ENCODE peak calls at places on chromosomes 3 and 15, in five cellular contexts. Q is bronchial epithelial cell, A is mesothelial cell of epicardium, U is fibroblast of the aortic adventitia, J is AG09319. L is an unnamed sample.

GRCh38 chr3:64560802-64561502 is 126.8 kb downstream of the ADAMTS9 start:
- DNase-seq in J (no peak), U (peak), Q (no peak), A (no peak), L (peak)

GRCh38 chr3:168858327-168858726 is 762.6 kb upstream of the GOLIM4 start:
- DNase-seq in A (no peak), Q (peak), U (no peak), J (no peak), L (no peak)

GRCh38 chr3:184443831-184444230 is 64.0 kb downstream of the CHRD start:
- DNase-seq in U (no peak), A (no peak), Q (peak), J (no peak), L (no peak)

GRCh38 chr3:111351334-111351733 is 190.7 kb upstream of the CD96 start:
- DNase-seq in J (no peak), A (no peak), Q (peak), U (no peak), L (no peak)

GRCh38 chr15:45863881-45864580 is 229.2 kb downstream of the SQOR start:
- DNase-seq in Q (peak), J (no peak), A (no peak), U (no peak), L (no peak)

GRCh38 chr3:195284842-195285241 is 13.9 kb upstream of the XXYLT1 start:
- DNase-seq in U (no peak), Q (no peak), A (no peak), J (no peak), L (no peak)

GRCh38 chr3:5116568-5116967 is 5.5 kb upstream of the ARL8B start:
- DNase-seq in J (no peak), U (no peak), Q (no peak), A (no peak), L (no peak)

GRCh38 chr3:51819709-51820406 is 40.8 kb upstream of the IQCF6 start:
- DNase-seq in Q (no peak), J (no peak), A (no peak), U (no peak), L (no peak)

GRCh38 chr3:57228734-57229505 is 1.4 kb downstream of the APPL1 start:
- DNase-seq in J (peak), Q (peak), U (peak), A (no peak), L (peak)

GRCh38 chr15:81301815-81302399 is 22.0 kb downstream of the STARD5 start:
- DNase-seq in Q (no peak), A (no peak), U (no peak), J (no peak), L (no peak)

GRCh38 chr3:138408751-138409161 is 25.7 kb upstream of the ESYT3 start:
- DNase-seq in A (no peak), J (no peak), U (peak), Q (no peak), L (peak)

GRCh38 chr3:73255609-73256029 is 194.2 kb downstream of the EBLN2 start:
- DNase-seq in Q (peak), A (peak), U (peak), J (peak), L (peak)

GRCh38 chr3:15490158-15490557 is 31.3 kb downstream of the COLQ start:
- DNase-seq in A (no peak), U (no peak), Q (no peak), J (no peak), L (no peak)

GRCh38 chr15:48424076-48424475 is 92.8 kb downstream of the DUT start:
- DNase-seq in J (no peak), A (no peak), U (no peak), Q (peak), L (no peak)

GRCh38 chr15:82414536-82415191 is 15.0 kb upstream of the GOLGA6L9 start:
- DNase-seq in A (no peak), J (no peak), U (no peak), Q (no peak), L (no peak)

GRCh38 chr3:174441588-174442316 is 417.4 kb upstream of the NAALADL2 start:
- DNase-seq in U (peak), Q (peak), A (no peak), J (peak), L (peak)

GRCh38 chr15:25424073-25424472 is 14.8 kb downstream of the UBE3A start:
- DNase-seq in A (no peak), U (no peak), J (no peak), Q (no peak), L (no peak)

GRCh38 chr3:52468336-52468735 is 12.9 kb downstream of the NISCH start:
- DNase-seq in U (peak), J (no peak), Q (no peak), A (no peak), L (peak)

GRCh38 chr3:195251336-195252065 is 19.5 kb downstream of the XXYLT1 start:
- DNase-seq in Q (no peak), U (no peak), J (no peak), A (peak), L (no peak)

GRCh38 chr15:96346409-96346808 is 15.9 kb downstream of the NR2F2 start:
- DNase-seq in U (no peak), A (no peak), Q (no peak), J (no peak), L (no peak)

GRCh38 chr3:186532641-186533072 is 11.5 kb downstream of the CRYGS start:
- DNase-seq in A (no peak), J (no peak), Q (no peak), U (no peak), L (no peak)

GRCh38 chr3:77186728-77187127 is 146.8 kb downstream of the ROBO2 start:
- DNase-seq in A (no peak), U (no peak), J (no peak), Q (peak), L (peak)

GRCh38 chr3:52301042-52301441 is 13.4 kb downstream of the GLYCTK start:
- DNase-seq in Q (no peak), J (no peak), A (no peak), U (no peak), L (no peak)

GRCh38 chr3:172140499-172141391 is 101.4 kb downstream of the FNDC3B start:
- DNase-seq in J (peak), Q (peak), A (no peak), U (peak), L (peak)

GRCh38 chr3:115397433-115397832 is 225.9 kb upstream of the GAP43 start:
- DNase-seq in J (no peak), A (no peak), U (peak), Q (no peak), L (peak)

GRCh38 chr3:55201729-55202128 is 273.9 kb upstream of the LRTM1 start:
- DNase-seq in J (no peak), U (no peak), Q (no peak), A (no peak), L (no peak)

GRCh38 chr3:31196881-31197364 is 302.5 kb upstream of the GADL1 start:
- DNase-seq in A (no peak), Q (peak), U (peak), J (peak), L (peak)

DNA sequence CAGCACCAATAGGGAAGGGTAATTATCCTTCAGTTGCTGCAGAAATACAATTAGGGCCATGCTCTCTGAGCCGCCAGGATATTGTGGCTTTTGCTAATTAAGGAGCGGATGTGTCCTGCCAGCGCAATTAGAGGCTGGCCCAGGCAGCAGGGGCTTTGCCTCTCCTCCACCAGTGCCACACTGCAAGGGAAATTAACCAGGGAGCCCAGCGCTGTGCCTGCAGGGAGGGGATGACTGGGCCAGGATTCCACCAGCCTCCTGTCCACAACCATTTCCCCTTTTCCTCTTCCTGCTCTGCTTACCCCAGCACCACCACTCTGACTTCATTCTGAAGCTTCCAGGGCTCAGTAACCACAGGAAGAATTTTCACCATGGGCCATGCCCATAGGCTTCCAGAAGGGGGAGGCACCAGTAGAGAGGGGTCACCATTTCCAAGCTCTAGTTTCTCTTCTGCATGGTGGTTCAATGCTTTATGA is 10.3 kb upstream of the AEN start:
- DNase-seq in J (no peak), Q (no peak), U (no peak), A (no peak), L (no peak)
- TF ChIP-seq CTCF in J (no peak), Q (no peak), U (no peak), A (no peak), L (no peak)

GRCh38 chr3:170978335-170978745 is 48.2 kb downstream of the SLC2A2 start:
- DNase-seq in J (no peak), A (no peak), Q (no peak), U (no peak), L (no peak)

GRCh38 chr3:170977911-170978310 is 48.6 kb downstream of the SLC2A2 start:
- DNase-seq in J (no peak), A (no peak), U (peak), Q (no peak), L (peak)

GRCh38 chr3:170976190-170976519 is 50.4 kb downstream of the SLC2A2 start:
- DNase-seq in U (no peak), Q (no peak), J (no peak), A (no peak), L (peak)

GRCh38 chr3:170982733-170983132 is 43.8 kb downstream of the SLC2A2 start:
- DNase-seq in Q (no peak), A (no peak), U (no peak), J (no peak), L (no peak)

GRCh38 chr3:170980399-170980798 is 46.1 kb downstream of the SLC2A2 start:
- DNase-seq in U (no peak), A (no peak), J (no peak), Q (peak), L (no peak)
- TF ChIP-seq CTCF in U (no peak), A (peak), J (no peak), Q (no peak), L (no peak)

GRCh38 chr15:65028921-65029735 is at the start of gene MTFMT:
- DNase-seq in U (peak), Q (peak), A (peak), J (no peak), L (peak)
- TF ChIP-seq CTCF in U (peak), Q (peak), A (no peak), J (no peak), L (no peak)

DNA sequence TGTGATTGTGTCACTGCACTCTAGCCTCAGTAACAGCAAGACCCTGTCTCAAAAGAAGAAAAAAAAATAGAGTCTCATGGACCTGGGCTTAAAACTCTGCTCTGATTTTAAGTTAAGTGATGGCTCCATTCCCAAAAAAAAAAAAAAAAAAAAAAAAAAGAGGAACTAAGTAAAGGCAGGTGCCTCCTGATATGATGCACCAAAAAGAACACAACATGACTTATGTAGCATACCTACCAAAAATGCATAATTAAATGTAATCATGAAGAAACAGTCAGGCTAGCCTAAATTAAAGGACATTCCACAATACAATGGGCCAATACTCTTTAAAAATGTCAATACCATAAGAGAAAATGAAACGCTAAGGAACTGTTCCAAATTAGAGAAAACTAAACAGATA is 5.4 kb upstream of the IREB2 start:
- DNase-seq in J (no peak), A (no peak), Q (no peak), U (no peak), L (no peak)
- TF ChIP-seq CTCF in J (no peak), A (no peak), Q (no peak), U (no peak), L (no peak)

GRCh38 chr3:139975592-139976360 is 40.8 kb downstream of the CLSTN2 start:
- DNase-seq in Q (no peak), U (no peak), A (no peak), J (no peak), L (no peak)
- TF ChIP-seq CTCF in Q (no peak), U (no peak), A (no peak), J (no peak), L (no peak)

DNA sequence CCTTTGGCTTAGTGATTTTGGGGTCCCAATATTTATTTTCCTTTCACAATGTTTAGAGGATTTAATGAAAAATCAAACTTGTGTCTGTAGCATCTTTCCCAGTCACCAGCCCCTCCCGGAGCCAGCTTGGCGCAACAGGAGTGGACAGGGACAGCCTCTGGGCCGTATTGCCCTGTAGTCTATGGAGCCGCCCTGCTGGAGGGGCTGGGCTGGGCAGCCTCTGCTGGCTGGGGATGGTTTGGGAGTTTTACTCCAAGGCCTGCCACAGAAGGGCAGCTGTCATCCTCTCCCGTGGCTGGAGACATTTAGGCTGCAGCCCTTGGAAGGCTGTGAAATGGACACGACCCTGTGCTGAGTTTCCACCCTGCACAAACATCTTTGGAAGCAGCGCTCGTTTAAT is 89.4 kb upstream of the RGMA start:
- DNase-seq in A (no peak), Q (no peak), U (no peak), J (no peak), L (no peak)
- TF ChIP-seq CTCF in A (no peak), Q (no peak), U (no peak), J (no peak), L (no peak)

GRCh38 chr3:71805691-71806090 is 20.7 kb upstream of the PROK2 start:
- DNase-seq in U (no peak), A (no peak), Q (no peak), J (no peak), L (no peak)
- TF ChIP-seq CTCF in U (no peak), A (no peak), Q (no peak), J (no peak), L (no peak)

GRCh38 chr3:155753038-155753647 is 8.3 kb upstream of the PLCH1 start:
- DNase-seq in A (no peak), U (peak), J (peak), Q (peak), L (peak)
- TF ChIP-seq CTCF in A (no peak), U (peak), J (peak), Q (peak), L (peak)

GRCh38 chr3:79767194-79767952 is 425 bp downstream of the ROBO1 start:
- DNase-seq in U (no peak), A (no peak), J (no peak), Q (no peak), L (no peak)
- TF ChIP-seq CTCF in U (no peak), A (peak), J (no peak), Q (no peak), L (no peak)